ENCODE peak calls at places on chromosomes 7 and 10, in nine cellular contexts. F is IMR-90, W is GM23338, C is HCT116, Q is hepatocyte, L is PC-3, X is K562, H is neural progenitor cell, T is PC-9. I is an unnamed sample.

GRCh38 chr7:27203378-27203953 is 3.6 kb upstream of the HOXA13 start:
- DNase-seq in T (no peak), F (no peak), W (no peak), L (peak; percentile 44), C (no peak), H (no peak), Q (no peak), X (no peak), I (no peak)

GRCh38 chr10:1365540-1366082 is 309.4 kb downstream of the WDR37 start:
- DNase-seq in H (no peak), X (no peak), Q (no peak), T (no peak), L (no peak), C (no peak), W (no peak), F (no peak), I (no peak)

GRCh38 chr10:122143238-122143841 is 127.8 kb upstream of the BTBD16 start:
- DNase-seq in T (no peak), X (no peak), L (peak; percentile 65), H (no peak), C (no peak), F (no peak), W (peak; percentile 34), Q (no peak), I (peak; percentile 31)

GRCh38 chr7:112069879-112070321 is 136.3 kb downstream of the DOCK4 start:
- DNase-seq in C (no peak), L (peak; percentile 58), T (no peak), W (no peak), F (peak; percentile 46), H (no peak), Q (no peak), X (no peak), I (peak; percentile 36)

GRCh38 chr10:117631276-117632151 is 89.0 kb downstream of the EMX2 start:
- DNase-seq in L (no peak), W (no peak), F (no peak), H (no peak), C (no peak), T (no peak), X (no peak), Q (peak; percentile 4), I (no peak)

GRCh38 chr7:78530351-78530750 is 731.8 kb downstream of the PHTF2 start:
- DNase-seq in X (no peak), T (no peak), H (no peak), F (peak; percentile 83), L (peak; percentile 46), Q (no peak), W (no peak), C (no peak), I (peak; percentile 40)

GRCh38 chr10:11181996-11182395 is 164.3 kb downstream of the CELF2 start:
- DNase-seq in Q (no peak), F (no peak), W (no peak), X (no peak), L (no peak), T (no peak), C (no peak), H (no peak), I (no peak)

GRCh38 chr10:6473430-6473829 is 106.6 kb downstream of the PRKCQ start:
- DNase-seq in C (no peak), T (no peak), H (no peak), F (no peak), X (peak; percentile 92), L (no peak), W (no peak), Q (no peak), I (peak; percentile 12)

GRCh38 chr10:86671985-86672710 is 3.8 kb downstream of the LDB3 start:
- DNase-seq in C (no peak), L (no peak), Q (peak; percentile 60), X (peak; percentile 34), W (peak; percentile 24), F (peak; percentile 25), H (peak; percentile 42), T (no peak), I (no peak)

GRCh38 chr10:87942884-87943527 is 79.6 kb downstream of the PTEN start:
- DNase-seq in T (no peak), F (peak; percentile 82), L (no peak), C (no peak), W (no peak), H (no peak), X (no peak), Q (no peak), I (no peak)

GRCh38 chr10:34612446-34612845 is 202.7 kb downstream of the PARD3 start:
- DNase-seq in Q (no peak), F (no peak), X (no peak), T (no peak), C (no peak), H (no peak), W (no peak), L (peak; percentile 84), I (peak; percentile 51)

GRCh38 chr7:209846-210245 is 17.5 kb downstream of the FAM20C start:
- DNase-seq in X (no peak), H (no peak), T (no peak), Q (no peak), F (no peak), C (no peak), L (no peak), W (no peak), I (no peak)

GRCh38 chr7:74356589-74357315 is 67.5 kb downstream of the CLIP2 start:
- DNase-seq in H (no peak), F (peak; percentile 53), T (no peak), Q (no peak), W (no peak), X (no peak), L (peak; percentile 11), C (no peak), I (peak; percentile 14)

GRCh38 chr10:58856508-58857240 is 319.8 kb upstream of the PHYHIPL start:
- DNase-seq in C (peak; percentile 24), X (no peak), H (peak; percentile 52), L (peak; percentile 97), W (peak; percentile 48), Q (peak; percentile 58), F (peak; percentile 96), T (peak; percentile 77), I (peak; percentile 78)

GRCh38 chr7:23696916-23697441 is 13.0 kb upstream of the STK31 start:
- DNase-seq in W (peak; percentile 91), C (peak; percentile 76), F (peak; percentile 46), H (peak; percentile 80), X (peak; percentile 89), Q (peak; percentile 63), L (peak; percentile 68), T (peak; percentile 69), I (peak; percentile 29)

GRCh38 chr10:68877482-68877881 is 23.6 kb upstream of the DDX50 start:
- DNase-seq in X (no peak), F (no peak), H (no peak), L (no peak), T (no peak), W (peak; percentile 34), Q (no peak), C (no peak), I (no peak)

DNA sequence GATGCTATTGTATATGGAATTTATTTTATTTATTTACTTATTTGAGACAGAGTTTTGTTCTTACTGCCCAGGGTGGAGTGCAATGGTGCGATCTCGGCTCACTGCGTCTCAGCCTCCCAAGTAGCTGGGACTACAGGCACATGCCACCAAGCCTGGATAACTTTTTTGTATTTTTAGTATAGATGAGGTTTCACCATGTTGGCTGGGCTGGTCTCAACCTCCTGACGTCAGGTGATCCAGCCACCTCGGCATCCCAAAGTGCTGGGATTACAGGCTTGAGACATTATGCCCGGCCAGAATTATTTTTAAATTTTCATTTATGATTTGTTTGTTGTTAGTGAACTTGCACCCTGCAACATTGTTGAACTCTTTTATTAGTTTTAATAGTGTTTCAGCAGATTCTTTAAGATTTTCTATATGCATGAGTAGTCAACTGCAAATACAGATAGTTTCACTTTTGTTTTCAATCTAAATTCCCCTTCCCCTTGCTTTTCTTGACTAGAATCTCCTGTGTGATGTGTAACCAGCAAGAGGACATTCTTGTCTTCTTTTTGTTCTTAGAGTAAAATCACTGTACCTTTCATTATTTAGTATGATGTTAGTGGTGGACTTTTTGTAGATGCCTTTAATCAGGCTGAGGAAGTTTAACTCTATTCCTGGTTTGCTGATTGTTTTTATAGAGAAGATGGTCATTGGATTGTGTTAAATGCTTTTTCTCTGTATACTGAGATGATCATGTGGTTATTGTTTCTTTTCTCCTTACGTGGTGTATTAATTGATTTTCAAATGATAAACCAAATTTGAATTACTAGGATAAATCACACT is 27.8 kb downstream of the ZNF33A start:
- DNase-seq in T (no peak), F (peak; percentile 8), X (no peak), L (no peak), C (no peak), Q (no peak), H (no peak), W (no peak), I (no peak)
- H2AFZ ChIP-seq in T (no peak overlapping the region), F (no peak overlapping the region), X (no peak overlapping the region), L (no peak overlapping the region), C (no peak overlapping the region), Q (no peak overlapping the region), H (no peak overlapping the region), W (no peak overlapping the region), I (no peak overlapping the region)

GRCh38 chr10:15037691-15038090 is 6.1 kb upstream of the OLAH start:
- DNase-seq in H (no peak), Q (no peak), W (no peak), X (no peak), T (no peak), C (no peak), L (no peak), F (no peak), I (no peak)

GRCh38 chr10:15038416-15038815 is 5.3 kb upstream of the OLAH start:
- DNase-seq in H (no peak), W (no peak), X (no peak), L (no peak), C (no peak), Q (no peak), F (no peak), T (no peak), I (no peak)

GRCh38 chr10:15035385-15036301 is 8.1 kb upstream of the OLAH start:
- DNase-seq in Q (no peak), L (peak; percentile 39), X (peak; percentile 82), F (peak; percentile 89), W (peak; percentile 64), C (no peak), T (no peak), H (no peak), I (no peak)
- H2AFZ ChIP-seq in Q (no peak overlapping the region), L (no peak overlapping the region), X (peak overlapping the region; percentile 87), F (peak overlapping the region; percentile 61), W (peak overlapping the region; percentile 87), C (no peak overlapping the region), T (no peak overlapping the region), H (peak overlapping the region; percentile 69), I (no peak overlapping the region)

GRCh38 chr7:10685040-10685439 is 288.6 kb upstream of the PHF14 start:
- DNase-seq in F (no peak), W (no peak), Q (no peak), C (no peak), T (no peak), X (no peak), L (no peak), H (no peak), I (no peak)

GRCh38 chr7:10688544-10688943 is 285.1 kb upstream of the PHF14 start:
- DNase-seq in T (no peak), X (no peak), H (no peak), L (no peak), F (no peak), C (no peak), W (no peak), Q (no peak), I (no peak)

GRCh38 chr7:10684606-10685005 is 289.1 kb upstream of the PHF14 start:
- DNase-seq in W (no peak), H (no peak), C (no peak), F (no peak), L (no peak), X (no peak), Q (no peak), T (no peak), I (no peak)
- H2AFZ ChIP-seq in W (no peak overlapping the region), H (no peak overlapping the region), C (no peak overlapping the region), F (no peak overlapping the region), L (no peak overlapping the region), X (no peak overlapping the region), Q (no peak overlapping the region), T (no peak overlapping the region), I (no peak overlapping the region)

GRCh38 chr7:12990440-12990839 is 303.0 kb downstream of the ARL4A start:
- DNase-seq in L (no peak), Q (no peak), T (no peak), W (no peak), F (no peak), H (no peak), X (no peak), C (no peak), I (no peak)
- H2AFZ ChIP-seq in L (no peak overlapping the region), Q (no peak overlapping the region), T (no peak overlapping the region), W (no peak overlapping the region), F (no peak overlapping the region), H (no peak overlapping the region), X (peak overlapping the region; percentile 12), C (no peak overlapping the region), I (no peak overlapping the region)